ENCODE peak calls at places on chromosomes 11 and 22, in eight cellular contexts. W is right lobe of liver; N is GM23338; Q is pancreas; R is CD8-positive, alpha-beta T cell; V is left lung; Z is heart left ventricle; I is RWPE2. J is an unnamed sample.

GRCh38 chr11:74409633-74410032 is 11.4 kb upstream of the PGM2L1 start:
- ATAC-seq in Z (no peak), W (no peak), Q (no peak), N (no peak), I (no peak), R (no peak), V (no peak), J (no peak)

GRCh38 chr11:94750319-94751215 is 17.6 kb upstream of the AMOTL1 start:
- ATAC-seq in V (no peak), R (no peak), W (peak; percentile 38), Q (peak; percentile 24), N (no peak), Z (peak; percentile 82), I (no peak), J (peak; percentile 16)

GRCh38 chr11:68495872-68496271 is 35.3 kb downstream of the PPP6R3 start:
- ATAC-seq in N (no peak), V (no peak), I (no peak), W (no peak), Z (no peak), R (no peak), Q (no peak), J (no peak)

GRCh38 chr22:29872145-29872893 is 10.7 kb upstream of the MTMR3 start:
- ATAC-seq in I (no peak), N (peak; percentile 86), Z (peak; percentile 89), V (no peak), W (no peak), Q (no peak), R (no peak), J (no peak)

GRCh38 chr11:44456544-44457270 is 108.8 kb upstream of the CD82 start:
- ATAC-seq in Q (no peak), R (no peak), N (peak; percentile 95), I (peak; percentile 54), W (peak; percentile 43), Z (peak; percentile 66), V (peak; percentile 49), J (no peak)

GRCh38 chr11:126405906-126406305 is 50.4 kb downstream of the ST3GAL4 start:
- ATAC-seq in Q (no peak), I (peak; percentile 73), V (peak; percentile 56), W (no peak), N (no peak), Z (no peak), R (no peak), J (no peak)

GRCh38 chr11:60336767-60337391 is 9.8 kb downstream of the MS4A6E start:
- ATAC-seq in R (no peak), V (no peak), N (no peak), Z (peak; percentile 44), W (no peak), Q (no peak), I (no peak), J (no peak)

GRCh38 chr22:30333707-30334087 is 7.0 kb upstream of the TBC1D10A start:
- ATAC-seq in Q (no peak), R (no peak), V (no peak), W (no peak), I (no peak), Z (no peak), N (no peak), J (no peak)

GRCh38 chr11:133957926-133958325 is 1.2 kb upstream of the IGSF9B start:
- ATAC-seq in V (peak; percentile 65), Z (no peak), R (no peak), I (no peak), W (no peak), N (no peak), Q (no peak), J (peak; percentile 40)

GRCh38 chr11:109984634-109985289 is 108.4 kb upstream of the ZC3H12C start:
- ATAC-seq in Z (peak; percentile 36), R (no peak), V (peak; percentile 37), N (no peak), W (no peak), Q (no peak), I (no peak), J (peak; percentile 28)

GRCh38 chr11:18731427-18731826 is 5.4 kb upstream of the IGSF22 start:
- ATAC-seq in V (no peak), W (no peak), Q (no peak), I (no peak), N (no peak), R (no peak), Z (no peak), J (no peak)

GRCh38 chr11:118003021-118003423 is 16.8 kb downstream of the IL10RA start:
- ATAC-seq in N (no peak), R (peak; percentile 42), Q (no peak), Z (no peak), I (no peak), W (peak; percentile 3), V (no peak), J (no peak)

GRCh38 chr11:16743478-16743877 is 5.0 kb downstream of the C11orf58 start:
- ATAC-seq in W (no peak), R (no peak), N (no peak), I (no peak), V (no peak), Z (no peak), Q (no peak), J (no peak)

GRCh38 chr11:130726234-130726559 is 190.1 kb downstream of the SNX19 start:
- ATAC-seq in R (no peak), Q (peak; percentile 62), I (no peak), Z (peak; percentile 87), W (peak; percentile 10), N (no peak), V (peak; percentile 81), J (peak; percentile 88)

GRCh38 chr11:75233688-75234295 is 6.8 kb upstream of the TPBGL start:
- ATAC-seq in Z (no peak), Q (peak; percentile 46), V (peak; percentile 72), R (no peak), N (peak; percentile 87), I (peak; percentile 58), W (peak; percentile 34), J (no peak)

GRCh38 chr11:46160100-46160499 is 38.8 kb upstream of the PHF21A start:
- ATAC-seq in W (no peak), R (no peak), I (peak; percentile 48), N (peak; percentile 53), Z (no peak), V (peak; percentile 60), Q (no peak), J (no peak)

GRCh38 chr11:47376543-47377371 is 1.6 kb downstream of the SPI1 start:
- ATAC-seq in R (no peak), I (peak; percentile 12), V (peak; percentile 71), N (peak; percentile 26), Q (peak; percentile 49), W (peak; percentile 33), Z (peak; percentile 53), J (no peak)

GRCh38 chr11:67400942-67401494 is 640 bp downstream of the PPP1CA start:
- ATAC-seq in Q (peak; percentile 1), I (peak; percentile 7), N (peak; percentile 2), W (no peak), R (no peak), V (no peak), Z (no peak), J (peak; percentile 0)

GRCh38 chr11:128238521-128239222 is 348.7 kb downstream of the ETS1 start:
- ATAC-seq in Q (no peak), Z (no peak), N (no peak), R (no peak), I (no peak), W (no peak), V (no peak), J (no peak)

GRCh38 chr11:61532136-61533038 is 23.8 kb downstream of the LRRC10B start:
- ATAC-seq in Q (peak; percentile 40), I (peak; percentile 37), W (peak; percentile 40), N (peak; percentile 76), R (peak; percentile 55), V (peak; percentile 65), Z (no peak), J (no peak)

GRCh38 chr22:39234157-39234793 is 10.5 kb downstream of the PDGFB start:
- ATAC-seq in V (no peak), R (no peak), Z (peak; percentile 83), W (peak; percentile 59), N (peak; percentile 36), I (no peak), Q (no peak), J (peak; percentile 61)
- H3K4me1 ChIP-seq in V (peaks cover 68% of the 10 kb centered on the region), R (peaks cover 45% of the 10 kb centered on the region), Z (peaks cover 61% of the 10 kb centered on the region), W (no peaks in the 10 kb centered on the region), N (peaks cover 45% of the 10 kb centered on the region), I (peaks cover 31% of the 10 kb centered on the region), Q (peaks cover 16% of the 10 kb centered on the region), J (peaks cover 14% of the 10 kb centered on the region)

GRCh38 chr11:92826597-92826996 is 142.9 kb upstream of the MTNR1B start:
- ATAC-seq in I (no peak), Q (no peak), V (no peak), W (no peak), Z (no peak), R (no peak), N (peak; percentile 62), J (no peak)
- H3K4me1 ChIP-seq in I (peaks cover 5% of the 10 kb centered on the region), Q (no peaks in the 10 kb centered on the region), V (no peaks in the 10 kb centered on the region), W (no peaks in the 10 kb centered on the region), Z (no peaks in the 10 kb centered on the region), R (no peaks in the 10 kb centered on the region), N (peaks cover 16% of the 10 kb centered on the region), J (peaks cover 3% of the 10 kb centered on the region)

GRCh38 chr22:46465348-46465725 is 72.1 kb downstream of the CELSR1 start:
- ATAC-seq in V (peak; percentile 72), Q (peak; percentile 17), Z (peak; percentile 84), I (no peak), R (no peak), W (no peak), N (no peak), J (no peak)

GRCh38 chr22:46463435-46464227 is 73.8 kb downstream of the CELSR1 start:
- ATAC-seq in Z (no peak), I (no peak), R (no peak), W (no peak), Q (no peak), N (no peak), V (no peak), J (no peak)

GRCh38 chr22:46465793-46466192 is 71.6 kb downstream of the CELSR1 start:
- ATAC-seq in W (peak; percentile 18), V (peak; percentile 70), R (no peak), I (no peak), Z (no peak), N (no peak), Q (peak; percentile 31), J (no peak)

GRCh38 chr22:46464296-46464695 is 73.1 kb downstream of the CELSR1 start:
- ATAC-seq in Q (no peak), Z (no peak), W (no peak), R (no peak), I (no peak), N (no peak), V (no peak), J (no peak)

DNA sequence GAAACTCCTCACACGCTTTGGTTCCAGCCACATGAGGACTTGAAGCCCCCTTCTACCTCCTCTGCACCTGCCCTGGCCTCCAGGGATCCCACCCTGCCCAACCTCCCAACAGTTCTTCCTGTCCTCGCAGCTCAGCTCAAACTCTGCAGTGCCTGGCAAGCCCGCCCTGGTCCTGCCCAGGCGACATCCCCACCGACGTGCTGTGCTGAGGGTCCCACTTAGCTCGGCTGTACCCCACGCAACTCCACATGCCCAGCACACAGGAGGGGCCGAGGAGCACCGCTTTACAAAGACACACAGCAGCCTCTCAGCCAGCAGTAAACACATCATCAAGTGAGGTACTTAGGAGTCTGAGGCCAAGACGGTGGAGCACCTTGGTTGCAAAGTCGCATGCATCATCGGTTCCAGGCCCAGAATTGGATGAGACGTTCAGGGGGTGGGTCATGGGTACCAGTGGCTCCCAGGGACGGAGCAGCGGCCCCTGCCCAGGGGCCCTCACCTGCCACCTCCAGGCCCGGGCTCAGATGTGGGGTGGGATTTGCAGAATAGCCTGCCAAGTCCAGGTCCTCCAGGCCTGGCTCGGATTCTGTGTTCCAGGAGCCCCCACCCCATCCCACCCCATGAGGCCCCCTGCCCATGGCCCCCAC is 72.6 kb downstream of the CELSR1 start:
- ATAC-seq in V (peak; percentile 38), N (no peak), Q (no peak), W (no peak), Z (no peak), R (no peak), I (no peak), J (no peak)
- H3K4me1 ChIP-seq in V (peaks cover 8% of the 10 kb centered on the region), N (no peaks in the 10 kb centered on the region), Q (no peaks in the 10 kb centered on the region), W (no peaks in the 10 kb centered on the region), Z (no peaks in the 10 kb centered on the region), R (no peaks in the 10 kb centered on the region), I (peaks cover 13% of the 10 kb centered on the region), J (no peaks in the 10 kb centered on the region)

GRCh38 chr11:57792870-57793269 is 31.3 kb downstream of the CTNND1 start:
- ATAC-seq in I (peak; percentile 47), Q (peak; percentile 76), N (no peak), W (peak; percentile 50), V (peak; percentile 68), R (no peak), Z (peak; percentile 88), J (peak; percentile 50)
- H3K4me1 ChIP-seq in I (peaks cover 47% of the 10 kb centered on the region), Q (peaks cover 45% of the 10 kb centered on the region), N (peaks cover 18% of the 10 kb centered on the region), W (peaks cover 48% of the 10 kb centered on the region), V (peaks cover 77% of the 10 kb centered on the region), R (peaks cover 33% of the 10 kb centered on the region), Z (peaks cover 42% of the 10 kb centered on the region), J (peaks cover 22% of the 10 kb centered on the region)